ENCODE peak calls at places on chromosomes 11 and 22, in six cellular contexts. R is psoas muscle, N is aorta, P is transverse colon, S is cardiac muscle cell, I is GM23248. D is an unnamed sample.
A peak's percentile ranks its signal among the peaks of the same experiment; 100 is the strongest.

GRCh38 chr11:83008581-83008923 is 63.1 kb downstream of the RAB30 start:
- DNase-seq in I (peak; percentile 56), S (no peak), N (no peak), P (no peak), R (no peak), D (no peak)

GRCh38 chr11:12724301-12725046 is 50.3 kb downstream of the TEAD1 start:
- DNase-seq in P (peak; percentile 91), S (no peak), R (peak; percentile 60), N (peak; percentile 70), I (peak; percentile 45), D (peak; percentile 79)

GRCh38 chr11:130181295-130182272 is 22.0 kb downstream of the ST14 start:
- DNase-seq in S (peak; percentile 56), I (peak; percentile 95), N (no peak), R (no peak), P (peak; percentile 84), D (peak; percentile 75)

GRCh38 chr11:14362613-14363012 is 3.6 kb upstream of the RRAS2 start:
- DNase-seq in N (no peak), R (no peak), S (no peak), P (no peak), I (no peak), D (no peak)

GRCh38 chr22:26835929-26836528 is 178.6 kb downstream of the MIAT start:
- DNase-seq in P (peak; percentile 44), N (no peak), S (peak; percentile 17), I (peak; percentile 57), R (no peak), D (peak; percentile 51)

GRCh38 chr22:40635940-40636379 is 559 bp downstream of the MRTFA start:
- DNase-seq in R (no peak), S (no peak), I (peak; percentile 34), N (no peak), P (peak; percentile 33), D (peak; percentile 13)

GRCh38 chr11:69883292-69884255 is 64.4 kb upstream of the FGF3 start:
- DNase-seq in R (no peak), N (peak; percentile 27), P (no peak), I (no peak), S (no peak), D (no peak)

GRCh38 chr11:44011797-44012196 is 36.0 kb upstream of the ACCSL start:
- DNase-seq in R (no peak), P (no peak), S (no peak), N (no peak), I (peak; percentile 89), D (no peak)

GRCh38 chr22:49278357-49278756 is 549.3 kb downstream of the BRD1 start:
- DNase-seq in I (no peak), P (no peak), N (no peak), S (no peak), R (no peak), D (no peak)

GRCh38 chr22:49284931-49285330 is 542.7 kb downstream of the BRD1 start:
- DNase-seq in P (no peak), R (no peak), I (no peak), N (no peak), S (no peak), D (no peak)

GRCh38 chr22:49284389-49284788 is 543.3 kb downstream of the BRD1 start:
- DNase-seq in P (no peak), N (no peak), R (no peak), I (no peak), S (no peak), D (no peak)

GRCh38 chr22:49282596-49282995 is 545.1 kb downstream of the BRD1 start:
- DNase-seq in S (no peak), P (no peak), I (no peak), R (no peak), N (no peak), D (no peak)

DNA sequence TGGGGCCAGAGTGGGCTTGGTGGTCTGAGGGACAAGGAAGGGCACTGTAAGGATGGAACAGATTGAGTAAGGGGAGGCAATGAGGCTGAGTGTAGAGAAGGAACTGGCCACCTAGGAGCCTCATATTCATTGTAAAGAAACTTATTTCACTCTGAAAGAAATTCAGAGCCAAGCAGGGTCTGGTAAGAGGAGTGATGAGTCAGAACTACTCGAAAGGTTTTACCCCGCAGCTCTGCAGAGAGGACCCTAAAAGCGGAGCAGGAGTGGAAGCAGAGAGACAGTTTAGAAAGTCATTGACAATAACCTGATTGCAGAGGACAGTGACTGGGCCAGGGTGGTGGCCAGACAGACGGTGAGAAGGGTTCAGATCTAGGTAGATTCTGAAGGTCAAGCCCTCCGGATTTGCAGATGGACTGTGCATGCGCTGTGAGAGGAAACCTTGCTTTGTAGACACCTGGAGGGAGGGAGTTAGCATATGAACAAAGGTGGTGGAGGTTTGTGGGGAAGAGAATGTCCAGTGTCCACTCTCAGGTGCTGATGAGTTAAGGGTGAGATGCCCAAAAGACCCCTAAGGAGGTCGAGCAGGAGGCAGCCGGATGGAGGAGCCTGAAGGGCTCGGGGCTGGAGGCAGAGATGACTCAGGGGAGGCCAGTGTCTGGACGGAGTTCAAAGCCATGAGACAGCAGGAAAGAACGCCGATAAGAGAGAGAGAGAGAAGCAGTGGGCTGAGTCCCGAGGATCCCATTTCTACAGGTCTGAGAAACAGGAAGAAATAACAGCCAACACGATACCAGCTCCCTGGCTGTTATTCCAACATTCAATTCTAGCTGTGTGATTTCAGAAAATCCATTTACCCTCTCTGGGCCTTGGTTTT is 546.0 kb downstream of the BRD1 start:
- DNase-seq in S (no peak), N (no peak), I (no peak), R (no peak), P (no peak), D (no peak)
- H3K27ac ChIP-seq in S (no peak overlapping the region), N (no peak overlapping the region), I (no peak overlapping the region), R (no peak overlapping the region), P (no peak overlapping the region), D (no peak overlapping the region)

DNA sequence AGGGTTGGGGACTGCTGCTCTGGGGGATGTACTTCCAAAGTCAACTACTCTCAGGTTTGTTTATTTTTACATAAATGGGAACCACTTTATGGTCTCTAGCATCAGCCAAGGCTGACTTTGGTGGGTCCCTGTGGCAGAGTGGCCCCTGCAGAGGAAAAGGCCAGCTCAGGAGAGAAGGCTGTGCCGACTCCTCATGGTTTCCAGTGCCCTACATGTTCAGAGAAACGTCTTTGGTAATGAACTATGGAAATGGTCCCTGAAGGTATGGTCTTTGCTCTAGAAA is 3.0 kb upstream of the ZDHHC8 start:
- DNase-seq in R (no peak), I (no peak), S (no peak), N (no peak), P (no peak), D (no peak)
- H3K27ac ChIP-seq in R (no peak overlapping the region), I (no peak overlapping the region), S (peak overlapping the region; percentile 77), N (no peak overlapping the region), P (no peak overlapping the region), D (no peak overlapping the region)

DNA sequence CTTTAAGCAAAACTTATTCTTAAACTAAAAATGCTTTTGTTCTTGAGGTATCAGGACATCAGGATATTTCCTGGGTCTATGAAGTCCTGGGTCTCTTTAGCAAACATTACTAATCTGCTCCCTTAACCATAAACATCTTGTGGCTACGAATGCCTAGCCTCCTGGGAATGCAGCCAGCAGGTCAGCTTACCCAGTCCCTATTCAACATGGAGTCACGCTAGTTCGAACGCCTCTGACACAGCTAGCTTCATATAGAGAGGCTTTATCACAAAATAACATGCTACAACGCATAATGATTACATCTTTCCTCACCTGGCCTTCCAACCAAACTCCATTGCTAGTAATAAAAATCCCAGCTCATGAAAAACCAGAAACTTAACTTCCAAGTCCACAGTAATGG is 17.5 kb upstream of the FIBIN start:
- DNase-seq in I (peak; percentile 41), P (no peak), R (no peak), N (no peak), S (no peak), D (no peak)
- H3K27ac ChIP-seq in I (no peak overlapping the region), P (no peak overlapping the region), R (no peak overlapping the region), N (peak overlapping the region; percentile 75), S (no peak overlapping the region), D (no peak overlapping the region)

DNA sequence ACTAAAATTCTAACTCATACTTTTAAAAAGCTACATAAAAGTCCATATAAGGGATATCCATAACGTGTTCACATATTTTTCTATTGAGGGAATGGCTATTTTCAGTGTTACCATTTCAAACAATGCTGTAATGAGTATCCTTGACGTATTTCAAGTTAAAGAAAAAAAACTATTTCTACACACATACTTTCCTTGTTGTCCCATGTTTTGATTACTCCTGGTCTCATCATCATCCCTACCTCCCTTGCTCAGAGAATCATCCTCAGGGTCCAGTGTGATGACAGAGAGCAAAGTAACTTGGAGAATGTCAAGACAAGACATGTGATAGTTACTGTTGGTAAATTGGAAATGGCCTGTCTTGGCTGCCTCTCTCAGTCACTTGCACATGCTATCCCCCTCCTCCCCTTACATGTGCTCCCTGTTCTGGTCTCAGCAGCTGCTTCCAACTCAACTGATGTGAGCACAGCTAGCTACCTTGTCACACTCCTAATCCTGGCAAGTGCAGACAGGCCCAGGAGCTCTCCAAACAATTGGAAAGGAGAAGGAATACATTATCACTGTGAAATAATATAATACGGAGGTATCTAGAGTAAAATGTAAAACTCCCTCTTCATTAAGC is 21.8 kb downstream of the NUMA1 start:
- DNase-seq in S (no peak), P (no peak), I (peak; percentile 41), R (no peak), N (no peak), D (no peak)
- H3K27ac ChIP-seq in S (no peak overlapping the region), P (no peak overlapping the region), I (peak overlapping the region; percentile 33), R (peak overlapping the region; percentile 76), N (no peak overlapping the region), D (no peak overlapping the region)

DNA sequence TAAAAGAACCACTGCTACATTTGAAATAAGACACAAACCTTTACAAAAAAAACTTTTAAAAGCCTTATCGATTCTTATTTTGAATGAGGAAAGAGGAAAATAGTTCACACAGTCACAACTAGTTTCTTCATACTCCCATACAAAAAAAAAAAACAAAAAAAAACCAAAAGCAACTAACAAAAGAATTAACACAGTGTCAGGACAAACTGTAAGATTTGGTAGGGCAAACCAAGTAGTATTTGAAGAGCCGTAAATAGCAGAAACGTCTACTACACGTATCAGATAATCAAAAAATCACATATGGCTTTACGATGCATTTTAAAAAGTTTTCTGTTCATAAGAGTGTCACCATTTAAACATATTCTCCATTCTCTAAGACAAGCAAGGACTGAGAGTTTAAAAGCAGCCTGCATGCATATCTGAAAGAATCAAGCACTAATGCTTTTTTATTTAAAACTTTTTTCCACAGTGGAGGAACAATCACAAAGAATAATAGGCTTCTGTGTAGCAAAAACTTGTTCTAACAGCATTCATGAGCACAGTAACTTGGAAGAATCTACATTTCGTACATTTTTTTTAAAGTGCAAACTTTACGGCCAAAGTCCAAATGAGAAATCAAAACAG is 2.2 kb downstream of the PICALM start:
- DNase-seq in I (peak; percentile 14), R (no peak), S (no peak), P (no peak), N (no peak), D (no peak)
- H3K27ac ChIP-seq in I (peak overlapping the region; percentile 100), R (peak overlapping the region; percentile 98), S (peak overlapping the region; percentile 100), P (peak overlapping the region; percentile 99), N (no peak overlapping the region), D (peak overlapping the region; percentile 87)

GRCh38 chr22:27880778-27881394 is 38.2 kb downstream of the PITPNB start:
- DNase-seq in R (no peak), N (no peak), S (peak; percentile 75), P (no peak), I (peak; percentile 76), D (peak; percentile 58)
- H3K27ac ChIP-seq in R (no peak overlapping the region), N (peak overlapping the region; percentile 77), S (peak overlapping the region; percentile 74), P (peak overlapping the region; percentile 85), I (peak overlapping the region; percentile 16), D (no peak overlapping the region)